ENCODE peak calls at places on chromosomes 1 and 21, in ten cellular contexts. G is prostate gland; U is CD8-positive, alpha-beta T cell; F is neuronal stem cell; O is lower lobe of right lung; D is neural progenitor cell; W is Peyer's patch; H is kidney; S is CD4-positive, alpha-beta memory T cell; I is A549. V is an unnamed sample. For H3K4me1, the result is how much of the 10 kb centered on the place peaks cover.

GRCh38 chr1:207309775-207310273 is 11.7 kb upstream of the CD55 start:
- DNase-seq in G (peak), U (no peak), F (no peak), O (no peak), D (no peak), W (no peak), H (no peak), S (no peak), I (peak), V (no peak)

GRCh38 chr1:195064358-195064757 is 1543.9 kb downstream of the KCNT2 start:
- DNase-seq in G (no peak), U (no peak), F (no peak), O (no peak), D (no peak), W (no peak), H (no peak), S (no peak), I (no peak), V (no peak)

GRCh38 chr1:220682901-220683576 is 7.1 kb upstream of the C1orf115 start:
- DNase-seq in G (no peak), U (no peak), F (no peak), O (no peak), D (no peak), W (peak), H (no peak), S (no peak), I (no peak), V (no peak)

GRCh38 chr1:14585771-14586170 is 12.7 kb upstream of the KAZN start:
- DNase-seq in G (no peak), U (no peak), F (no peak), O (no peak), D (no peak), W (no peak), H (no peak), S (no peak), I (no peak), V (no peak)

GRCh38 chr1:231937013-231937754 is 310.6 kb downstream of the DISC1 start:
- DNase-seq in G (no peak), U (no peak), F (no peak), O (peak), D (no peak), W (no peak), H (no peak), S (no peak), I (no peak), V (peak)

GRCh38 chr1:3337798-3338724 is 116.4 kb upstream of the ARHGEF16 start:
- DNase-seq in G (no peak), U (no peak), F (no peak), O (no peak), D (no peak), W (no peak), H (no peak), S (no peak), I (no peak), V (no peak)

GRCh38 chr1:191577213-191577612 is 581.0 kb upstream of the RGS18 start:
- DNase-seq in G (no peak), U (no peak), F (no peak), O (no peak), D (no peak), W (no peak), H (no peak), S (no peak), I (no peak), V (no peak)

GRCh38 chr1:188128761-188129160 is 1300.0 kb downstream of the PLA2G4A start:
- DNase-seq in G (no peak), U (no peak), F (no peak), O (no peak), D (no peak), W (no peak), H (no peak), S (no peak), I (peak), V (no peak)

GRCh38 chr21:29938968-29939858 is 583 bp downstream of the GRIK1 start:
- DNase-seq in G (no peak), U (no peak), F (peak), O (no peak), D (peak), W (no peak), H (peak), S (no peak), I (no peak), V (no peak)

GRCh38 chr1:8411803-8412182 is 93.9 kb downstream of the SLC45A1 start:
- DNase-seq in G (no peak), U (no peak), F (no peak), O (no peak), D (no peak), W (no peak), H (no peak), S (no peak), I (no peak), V (no peak)
- H3K27ac ChIP-seq in G (peak), U (no peak), F (no peak), O (peak), D (no peak), W (peak), H (peak), S (no peak), I (peak), V (peak)

GRCh38 chr1:6602669-6603423 is at the start of gene KLHL21:
- DNase-seq in G (peak), U (peak), F (peak), O (peak), D (peak), W (peak), H (peak), S (peak), I (peak), V (peak)
- H3K4me1 ChIP-seq in G (under half), U (under half), F (under half), O (half or more), D (under half), W (under half), H (under half), S (under half), I (under half), V (under half)

DNA sequence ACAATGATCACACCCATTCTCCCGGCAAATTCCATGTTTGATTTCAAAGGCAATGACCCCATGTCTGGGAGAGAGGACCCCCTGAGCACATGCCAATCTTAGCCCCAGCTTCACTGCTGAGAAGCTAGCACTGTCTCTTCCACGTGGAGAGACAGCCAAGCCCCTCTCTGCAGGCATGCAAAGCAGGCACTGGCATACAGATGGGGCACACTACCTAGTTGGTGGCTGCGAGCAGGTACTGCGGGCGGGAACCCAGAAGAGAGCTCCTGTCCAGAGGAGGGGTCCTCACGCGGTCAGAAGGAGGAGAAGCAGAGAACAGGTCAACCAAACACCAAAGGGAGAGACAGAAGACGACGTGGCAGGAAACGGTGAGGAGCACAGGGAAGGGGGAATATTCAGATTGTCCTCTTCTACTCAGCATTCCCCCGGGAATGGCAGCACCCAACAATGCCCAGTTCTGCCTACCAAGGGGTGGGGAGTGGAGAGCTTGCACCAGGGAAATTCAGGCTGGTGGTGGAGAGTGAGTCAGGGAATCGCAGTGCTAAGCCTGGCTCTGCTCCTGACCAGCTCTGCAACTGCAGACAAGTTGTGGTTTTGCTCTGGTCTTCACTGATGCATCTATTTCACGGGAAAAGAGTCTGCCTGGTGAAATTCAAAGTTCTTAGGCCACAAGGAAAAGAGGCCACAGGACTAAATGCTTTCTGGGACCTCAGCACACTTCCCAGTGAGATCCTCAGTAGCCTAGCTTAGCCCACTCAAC is 48.1 kb upstream of the GOLT1A start:
- DNase-seq in G (no peak), U (no peak), F (no peak), O (no peak), D (no peak), W (no peak), H (peak), S (no peak), I (no peak), V (no peak)
- H3K27ac ChIP-seq in G (no peak), U (no peak), F (no peak), O (no peak), D (no peak), W (no peak), H (no peak), S (no peak), I (no peak), V (no peak)

GRCh38 chr21:36700961-36701911 is 2.3 kb downstream of the SIM2 start:
- DNase-seq in G (no peak), U (no peak), F (peak), O (no peak), D (peak), W (no peak), H (peak), S (no peak), I (no peak), V (no peak)
- H3K4me1 ChIP-seq in G (under half), U (half or more), F (under half), O (half or more), D (half or more), W (under half), H (under half), S (under half), I (under half), V (under half)

DNA sequence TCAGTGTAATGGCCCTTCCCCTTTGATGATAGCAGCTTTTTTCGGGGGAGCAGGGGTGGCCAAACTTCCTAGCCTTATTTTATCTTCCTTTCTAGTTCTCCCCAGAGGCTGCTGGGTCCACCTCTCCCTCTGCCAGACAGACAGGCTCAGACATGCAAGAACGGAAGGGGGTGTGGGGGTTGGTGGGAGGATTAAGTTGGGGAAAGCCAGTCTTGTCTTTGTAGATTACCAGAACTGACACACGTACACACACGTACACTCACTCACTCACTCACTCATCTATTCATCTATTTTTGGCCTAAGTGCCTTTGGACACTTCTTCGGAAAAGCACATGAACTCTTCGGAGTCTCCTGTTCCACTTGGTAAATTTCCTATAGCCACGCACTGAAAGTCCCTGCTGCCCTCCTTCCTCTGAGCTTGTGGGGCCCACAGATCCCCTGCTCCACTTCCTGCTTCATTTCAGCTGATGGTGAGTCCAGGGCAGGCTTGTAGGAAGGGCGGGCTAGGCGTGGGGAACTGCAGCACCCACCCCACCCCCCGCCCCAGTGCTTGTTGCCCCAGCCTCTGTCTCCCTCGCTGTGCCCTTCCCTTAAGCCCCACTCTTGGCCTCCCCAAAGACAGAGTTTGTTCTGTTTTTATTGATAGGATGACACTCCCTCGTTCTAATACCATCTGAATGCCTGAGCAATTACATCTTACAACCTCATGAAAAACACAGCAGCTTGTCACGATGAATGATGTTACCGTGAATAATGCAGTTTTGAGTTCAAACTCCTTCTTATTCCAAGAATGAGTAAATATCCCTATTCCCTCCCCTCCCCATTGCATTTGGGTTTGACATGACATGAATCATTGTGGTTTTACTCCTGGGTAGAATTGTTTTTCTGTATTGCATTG is 60.7 kb upstream of the ATP5PO start:
- DNase-seq in G (no peak), U (peak), F (no peak), O (no peak), D (no peak), W (no peak), H (no peak), S (peak), I (peak), V (peak)
- H3K27ac ChIP-seq in G (no peak), U (peak), F (no peak), O (peak), D (no peak), W (peak), H (peak), S (peak), I (peak), V (peak)

V was measured in colonic mucosa.